ENCODE peak calls at places on chromosomes 2 and 18, in five cellular contexts. Z is K562, B is upper lobe of left lung, E is GM12878, W is HepG2. J is an unnamed sample.

GRCh38 chr18:59140287-59140885 is 702 bp downstream of the SEC11C start:
- ATAC-seq in Z (peak; percentile 9), B (peak; percentile 1), E (peak; percentile 2), W (peak; percentile 28), J (no peak)

GRCh38 chr2:227125506-227125905 is 38.5 kb downstream of the COL4A4 start:
- ATAC-seq in Z (peak; percentile 80), B (no peak), E (no peak), W (peak; percentile 85), J (no peak)

GRCh38 chr2:108623616-108624015 is 89.3 kb downstream of the LIMS1 start:
- ATAC-seq in Z (no peak), B (peak; percentile 66), E (no peak), W (no peak), J (peak; percentile 39)

GRCh38 chr18:47036298-47036874 is 965 bp upstream of the ELOA2 start:
- ATAC-seq in Z (peak; percentile 79), B (no peak), E (peak; percentile 78), W (peak; percentile 82), J (no peak)

GRCh38 chr18:29164993-29165599 is 988.2 kb upstream of the CDH2 start:
- ATAC-seq in Z (no peak), B (peak; percentile 49), E (no peak), W (no peak), J (peak; percentile 62)

GRCh38 chr18:47689386-47689785 is 241.1 kb downstream of the SMAD2 start:
- ATAC-seq in Z (no peak), B (no peak), E (no peak), W (no peak), J (no peak)

GRCh38 chr18:13584826-13585225 is 141.5 kb downstream of the FAM210A start:
- ATAC-seq in Z (peak; percentile 69), B (no peak), E (no peak), W (no peak), J (no peak)

GRCh38 chr2:152920846-152921245 is 202.4 kb downstream of the ARL6IP6 start:
- ATAC-seq in Z (no peak), B (no peak), E (no peak), W (no peak), J (no peak)

GRCh38 chr2:74554821-74555531 is 456 bp downstream of the DOK1 start:
- ATAC-seq in Z (peak; percentile 84), B (peak; percentile 86), E (peak; percentile 57), W (no peak), J (peak; percentile 55)

GRCh38 chr2:233356546-233357308 is 2.4 kb downstream of the DGKD start:
- ATAC-seq in Z (no peak), B (no peak), E (peak; percentile 20), W (no peak), J (no peak)

GRCh38 chr2:215754546-215754945 is 258.8 kb downstream of the MREG start:
- ATAC-seq in Z (no peak), B (no peak), E (no peak), W (no peak), J (no peak)

GRCh38 chr2:150676747-150677382 is 189.4 kb upstream of the RND3 start:
- ATAC-seq in Z (no peak), B (no peak), E (no peak), W (no peak), J (no peak)

GRCh38 chr2:88100489-88100858 is 27.4 kb downstream of the FABP1 start:
- ATAC-seq in Z (no peak), B (no peak), E (no peak), W (peak; percentile 45), J (no peak)

GRCh38 chr18:58211510-58211909 is 167.5 kb downstream of the NEDD4L start:
- ATAC-seq in Z (no peak), B (no peak), E (no peak), W (no peak), J (no peak)

GRCh38 chr18:22283397-22283796 is 114.0 kb downstream of the GATA6 start:
- ATAC-seq in Z (no peak), B (no peak), E (no peak), W (no peak), J (no peak)

GRCh38 chr2:127330753-127331152 is 36.8 kb upstream of the ERCC3 start:
- ATAC-seq in Z (no peak), B (no peak), E (no peak), W (no peak), J (no peak)

GRCh38 chr2:235270291-235270690 is 223.6 kb upstream of the AGAP1 start:
- ATAC-seq in Z (no peak), B (no peak), E (peak; percentile 46), W (no peak), J (no peak)

GRCh38 chr2:120287183-120288015 is 34.7 kb downstream of the RALB start:
- ATAC-seq in Z (no peak), B (peak; percentile 76), E (peak; percentile 98), W (no peak), J (no peak)

GRCh38 chr18:3624818-3625716 is 175.1 kb downstream of the TGIF1 start:
- ATAC-seq in Z (peak; percentile 63), B (peak; percentile 70), E (peak; percentile 84), W (no peak), J (peak; percentile 52)

GRCh38 chr2:74053959-74054715 is 69.4 kb downstream of the TET3 start:
- ATAC-seq in Z (peak; percentile 16), B (no peak), E (no peak), W (no peak), J (no peak)

GRCh38 chr2:15809504-15809903 is 130.8 kb upstream of the MYCN start:
- ATAC-seq in Z (no peak), B (no peak), E (no peak), W (no peak), J (no peak)

GRCh38 chr2:240968731-240969624 is 29.4 kb upstream of the SNED1 start:
- ATAC-seq in Z (peak; percentile 83), B (no peak), E (peak; percentile 70), W (peak; percentile 86), J (no peak)

GRCh38 chr2:227280895-227281294 is 44.2 kb upstream of the MFF start:
- ATAC-seq in Z (no peak), B (no peak), E (peak; percentile 38), W (peak; percentile 47), J (no peak)

GRCh38 chr2:174326880-174327558 is 7.7 kb upstream of the SP9 start:
- ATAC-seq in Z (no peak), B (no peak), E (peak; percentile 54), W (peak; percentile 29), J (peak; percentile 20)

GRCh38 chr18:50190236-50190635 is 4.7 kb downstream of the MYO5B start:
- ATAC-seq in Z (no peak), B (no peak), E (peak; percentile 23), W (no peak), J (no peak)

GRCh38 chr2:216119986-216120385 is 10.8 kb downstream of the XRCC5 start:
- ATAC-seq in Z (no peak), B (no peak), E (no peak), W (no peak), J (no peak)

GRCh38 chr2:102101097-102101843 is 41.3 kb upstream of the IL1R1 start:
- ATAC-seq in Z (no peak), B (no peak), E (no peak), W (peak; percentile 27), J (no peak)

GRCh38 chr2:187982668-187983067 is 309.0 kb upstream of the GULP1 start:
- ATAC-seq in Z (no peak), B (peak; percentile 69), E (peak; percentile 72), W (no peak), J (no peak)

GRCh38 chr18:58337285-58337684 is 291.6 kb downstream of the ALPK2 start:
- ATAC-seq in Z (no peak), B (no peak), E (no peak), W (no peak), J (no peak)

GRCh38 chr2:6341730-6342129 is 524.0 kb downstream of the CMPK2 start:
- ATAC-seq in Z (no peak), B (no peak), E (no peak), W (no peak), J (no peak)
- H3K36me3 ChIP-seq in Z (no peaks in the 10 kb centered on the region), B (no peaks in the 10 kb centered on the region), E (no peaks in the 10 kb centered on the region), W (no peaks in the 10 kb centered on the region), J (no peaks in the 10 kb centered on the region)

GRCh38 chr2:168217920-168218319 is 29.5 kb downstream of the STK39 start:
- ATAC-seq in Z (no peak), B (no peak), E (no peak), W (no peak), J (no peak)

GRCh38 chr2:168216351-168217005 is 30.9 kb downstream of the STK39 start:
- ATAC-seq in Z (no peak), B (no peak), E (no peak), W (no peak), J (no peak)

GRCh38 chr2:168212866-168213265 is 34.5 kb downstream of the STK39 start:
- ATAC-seq in Z (no peak), B (no peak), E (no peak), W (no peak), J (no peak)

GRCh38 chr2:168212167-168212566 is 35.2 kb downstream of the STK39 start:
- ATAC-seq in Z (no peak), B (no peak), E (no peak), W (peak; percentile 19), J (no peak)

DNA sequence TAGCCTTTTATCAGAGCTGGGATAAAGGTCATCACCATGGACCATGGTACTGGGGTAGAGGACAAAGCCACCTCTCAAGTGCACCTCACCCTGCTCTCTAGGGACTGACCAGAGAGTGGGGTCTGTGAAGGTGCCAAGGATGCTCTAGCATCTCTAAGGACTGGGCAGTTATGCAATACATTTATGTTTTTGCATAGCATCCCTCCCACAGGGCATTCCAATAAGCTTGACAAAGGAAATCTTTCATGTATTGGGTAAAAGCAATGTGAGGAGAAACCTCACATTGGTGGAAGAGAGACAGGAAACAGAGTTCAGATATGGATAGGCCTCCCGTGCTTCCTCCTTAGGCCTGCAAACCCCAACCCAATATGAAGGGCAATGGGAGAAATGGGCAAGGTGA is 31.6 kb downstream of the STK39 start:
- ATAC-seq in Z (no peak), B (no peak), E (no peak), W (no peak), J (no peak)
- TF ChIP-seq EP300 in Z (no peak), B (no peak), E (no peak), W (no peak), J (no peak)

GRCh38 chr18:49015886-49016647 is 65.3 kb upstream of the SMAD7 start:
- ATAC-seq in Z (no peak), B (no peak), E (no peak), W (no peak), J (no peak)
- H3K36me3 ChIP-seq in Z (no peaks in the 10 kb centered on the region), B (no peaks in the 10 kb centered on the region), E (no peaks in the 10 kb centered on the region), W (no peaks in the 10 kb centered on the region), J (no peaks in the 10 kb centered on the region)

GRCh38 chr2:203835867-203836800 is 31.4 kb upstream of the CTLA4 start:
- ATAC-seq in Z (no peak), B (no peak), E (no peak), W (no peak), J (no peak)

GRCh38 chr2:203835420-203835819 is 32.2 kb upstream of the CTLA4 start:
- ATAC-seq in Z (no peak), B (no peak), E (no peak), W (no peak), J (no peak)

GRCh38 chr2:203842373-203842772 is 25.2 kb upstream of the CTLA4 start:
- ATAC-seq in Z (no peak), B (no peak), E (no peak), W (no peak), J (no peak)

GRCh38 chr2:203841654-203842053 is 25.9 kb upstream of the CTLA4 start:
- ATAC-seq in Z (no peak), B (no peak), E (no peak), W (no peak), J (no peak)

DNA sequence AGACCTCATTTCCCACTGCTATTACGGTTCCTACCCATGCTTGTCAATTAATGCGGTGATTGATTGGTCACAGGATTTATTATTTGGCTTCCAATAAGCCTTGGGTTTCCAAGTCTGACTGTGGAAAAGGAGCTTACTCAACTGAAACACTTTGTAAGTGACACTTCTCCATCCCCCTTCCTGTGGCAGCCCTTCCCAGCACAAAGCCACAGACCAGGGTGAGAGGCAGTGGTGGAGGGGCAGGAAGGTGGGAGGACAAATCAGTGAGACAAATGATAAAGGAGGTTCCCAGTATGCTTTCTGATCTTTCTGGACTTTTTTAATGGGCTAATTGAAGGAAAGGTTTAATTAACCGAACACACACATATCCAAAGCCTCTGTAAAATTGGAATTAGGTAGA is 26.8 kb upstream of the CTLA4 start:
- ATAC-seq in Z (no peak), B (no peak), E (no peak), W (no peak), J (no peak)
- TF ChIP-seq EP300 in Z (no peak), B (no peak), E (no peak), W (no peak), J (no peak)